ENCODE peak calls at places on chromosomes 11 and 22, in ten cellular contexts. A, M, T, L, S, P, R, F, H and J are unnamed samples.

GRCh38 chr11:26418391-26418790 is 86.5 kb downstream of the ANO3 start:
- DNase-seq in A (no peak), M (no peak), T (no peak), L (no peak), S (no peak), P (no peak), R (no peak), F (no peak), H (no peak), J (no peak)

GRCh38 chr11:130052556-130052955 is 17.1 kb upstream of the APLP2 start:
- DNase-seq in A (no peak), M (no peak), T (no peak), L (no peak), S (no peak), P (no peak), R (no peak), F (no peak), H (no peak), J (no peak)

GRCh38 chr11:10654211-10655150 is 39.1 kb downstream of the IRAG1 start:
- DNase-seq in A (no peak), M (peak), T (no peak), L (peak), S (no peak), P (no peak), R (no peak), F (no peak), H (peak), J (no peak)

GRCh38 chr22:30605449-30606110 is 1.4 kb upstream of the TCN2 start:
- DNase-seq in A (no peak), M (peak), T (no peak), L (peak), S (peak), P (no peak), R (no peak), F (peak), H (no peak), J (peak)

GRCh38 chr11:1371836-1372465 is 17.8 kb upstream of the BRSK2 start:
- DNase-seq in A (no peak), M (no peak), T (no peak), L (no peak), S (no peak), P (no peak), R (no peak), F (no peak), H (no peak), J (no peak)

GRCh38 chr11:82229346-82229745 is 504.3 kb downstream of the FAM181B start:
- DNase-seq in A (no peak), M (peak), T (no peak), L (no peak), S (no peak), P (no peak), R (no peak), F (no peak), H (no peak), J (no peak)

GRCh38 chr11:94876222-94876621 is 97.1 kb downstream of the CWC15 start:
- DNase-seq in A (no peak), M (no peak), T (peak), L (no peak), S (no peak), P (no peak), R (no peak), F (no peak), H (no peak), J (no peak)

GRCh38 chr11:86719781-86720463 is 47.5 kb upstream of the ME3 start:
- DNase-seq in A (no peak), M (no peak), T (no peak), L (no peak), S (no peak), P (no peak), R (no peak), F (no peak), H (peak), J (no peak)

GRCh38 chr22:32904044-32904443 is 102.5 kb downstream of the TIMP3 start:
- DNase-seq in A (no peak), M (peak), T (no peak), L (peak), S (no peak), P (no peak), R (no peak), F (no peak), H (no peak), J (no peak)